ENCODE peak calls at places on chromosomes 2 and 18, in eight cellular contexts. Q is ovary, N is left ventricle myocardium inferior, F is IMR-90, B is mucosa of descending colon, C is right lobe of liver, D is right atrium auricular region, Z is psoas muscle. I is an unnamed sample.

GRCh38 chr18:28267276-28267675 is 90.3 kb upstream of the CDH2 start:
- DNase-seq in C (no peak), F (no peak), B (no peak), Q (no peak), D (no peak), N (no peak), Z (no peak), I (no peak)

GRCh38 chr2:193861557-193861956 is 1666.8 kb upstream of the TMEFF2 start:
- DNase-seq in B (no peak), C (no peak), D (no peak), F (no peak), N (no peak), Z (no peak), Q (no peak), I (no peak)

GRCh38 chr2:223744580-223744979 is 92.8 kb downstream of the AP1S3 start:
- DNase-seq in B (no peak), F (peak; percentile 43), Q (no peak), Z (no peak), C (no peak), N (no peak), D (no peak), I (peak; percentile 90)

GRCh38 chr2:206936456-206937222 is 2.7 kb upstream of the CPO start:
- DNase-seq in D (no peak), C (no peak), Z (no peak), N (no peak), Q (no peak), B (no peak), F (no peak), I (no peak)

GRCh38 chr2:182952741-182953450 is 85.4 kb downstream of the NCKAP1 start:
- DNase-seq in F (peak; percentile 82), B (no peak), D (no peak), Q (no peak), Z (no peak), C (no peak), N (no peak), I (no peak)

GRCh38 chr2:74873041-74873440 is 39.1 kb downstream of the HK2 start:
- DNase-seq in B (no peak), D (no peak), C (no peak), Z (no peak), F (no peak), Q (no peak), N (no peak), I (no peak)

GRCh38 chr2:27494284-27494943 is 586 bp downstream of the FNDC4 start:
- DNase-seq in C (peak; percentile 87), Q (no peak), F (peak; percentile 20), Z (peak; percentile 75), B (peak; percentile 40), D (peak; percentile 85), N (peak; percentile 18), I (no peak)

GRCh38 chr18:24459772-24460171 is 665 bp upstream of the HRH4 start:
- DNase-seq in N (no peak), D (no peak), Z (no peak), B (no peak), C (no peak), Q (no peak), F (no peak), I (no peak)

GRCh38 chr2:72235497-72236413 is 88.1 kb upstream of the CYP26B1 start:
- DNase-seq in B (no peak), C (no peak), D (no peak), Z (no peak), N (no peak), F (no peak), Q (no peak), I (no peak)

GRCh38 chr2:212956665-212957064 is 194.7 kb downstream of the IKZF2 start:
- DNase-seq in Z (no peak), F (no peak), C (no peak), Q (no peak), D (no peak), B (no peak), N (no peak), I (no peak)

GRCh38 chr2:71910277-71910676 is 237.4 kb downstream of the CYP26B1 start:
- DNase-seq in F (no peak), N (no peak), C (no peak), Z (no peak), B (no peak), Q (no peak), D (no peak), I (no peak)

GRCh38 chr2:150911766-150912280 is 349.8 kb downstream of the RBM43 start:
- DNase-seq in B (no peak), N (peak; percentile 35), C (peak; percentile 43), F (peak; percentile 95), Z (peak; percentile 75), Q (peak; percentile 83), D (peak; percentile 92), I (peak; percentile 35)
- TF ChIP-seq CTCF in B (no peak), N (peak; percentile 39), C (peak; percentile 34), F (peak; percentile 54), Z (peak; percentile 16), Q (no peak), D (no peak), I (no peak)

GRCh38 chr2:241033994-241034393 is 35.6 kb downstream of the SNED1 start:
- DNase-seq in Z (no peak), F (no peak), B (no peak), Q (no peak), N (no peak), C (no peak), D (peak; percentile 9), I (no peak)

GRCh38 chr2:241033346-241033987 is 35.0 kb downstream of the SNED1 start:
- DNase-seq in Z (no peak), B (no peak), C (no peak), F (no peak), N (no peak), Q (no peak), D (peak; percentile 38), I (no peak)

GRCh38 chr2:241035818-241036396 is 37.5 kb downstream of the SNED1 start:
- DNase-seq in D (peak; percentile 42), N (no peak), F (no peak), Q (no peak), C (no peak), Z (no peak), B (no peak), I (no peak)

GRCh38 chr2:241035142-241035817 is 36.9 kb downstream of the SNED1 start:
- DNase-seq in F (no peak), C (no peak), Q (no peak), Z (no peak), B (no peak), N (no peak), D (peak; percentile 11), I (no peak)

GRCh38 chr2:241034490-241035141 is 36.2 kb downstream of the SNED1 start:
- DNase-seq in C (no peak), D (peak; percentile 34), F (no peak), N (no peak), B (no peak), Z (peak; percentile 46), Q (no peak), I (no peak)
- H3K36me3 ChIP-seq in C (peaks cover 9% of the 10 kb centered on the region), D (peaks cover 8% of the 10 kb centered on the region), F (peaks cover 16% of the 10 kb centered on the region), N (peaks cover 41% of the 10 kb centered on the region), B (no peaks in the 10 kb centered on the region), Z (no peaks in the 10 kb centered on the region), Q (no peaks in the 10 kb centered on the region), I (no peaks in the 10 kb centered on the region)

DNA sequence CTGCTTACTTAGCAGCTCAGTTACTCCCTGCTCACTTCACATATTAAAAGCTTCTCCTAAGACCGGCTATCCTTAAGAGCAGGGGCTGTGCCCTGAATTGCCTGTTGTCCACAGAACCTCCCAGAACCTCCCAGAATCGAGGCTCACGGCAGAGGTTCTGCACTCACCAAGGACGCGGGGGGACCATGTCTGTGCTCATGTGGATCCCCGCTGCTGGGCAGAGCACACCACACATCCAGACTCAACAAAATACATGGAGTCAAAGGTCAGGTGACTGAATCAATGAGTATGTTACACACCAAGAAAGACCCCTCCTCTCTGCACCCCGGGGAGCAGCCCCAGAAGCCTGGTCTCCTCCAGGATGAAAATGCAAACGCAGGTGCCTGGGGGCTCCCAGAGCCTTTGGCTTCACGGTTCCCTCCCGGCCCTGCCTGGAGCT is 149.0 kb downstream of the MBP start:
- DNase-seq in B (no peak), F (no peak), Z (no peak), N (no peak), Q (no peak), C (no peak), D (no peak), I (no peak)
- TF ChIP-seq CTCF in B (no peak), F (no peak), Z (no peak), N (peak; percentile 4), Q (no peak), C (no peak), D (no peak), I (no peak)

DNA sequence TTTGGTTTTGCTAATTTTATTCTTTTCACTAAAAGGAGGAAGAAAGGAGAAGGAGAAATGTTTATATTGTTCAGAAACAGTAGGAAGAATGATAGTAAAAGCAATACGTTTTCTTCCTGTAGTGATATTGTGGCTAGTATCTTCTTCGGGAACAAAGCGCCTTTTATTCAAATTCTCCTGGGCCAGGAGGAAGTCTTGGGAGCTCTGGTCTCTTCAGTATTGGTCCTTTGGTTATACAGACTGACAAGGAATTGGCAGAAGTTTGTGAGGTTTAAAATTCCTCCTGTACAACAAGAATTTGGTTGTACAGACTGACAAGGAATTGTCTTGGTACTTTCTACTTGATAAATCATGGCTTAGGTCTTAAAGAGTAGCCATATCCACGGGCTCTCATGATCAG is 9.9 kb downstream of the GIGYF2 start:
- DNase-seq in Q (no peak), D (no peak), Z (no peak), C (no peak), B (no peak), F (no peak), N (no peak), I (no peak)
- H3K36me3 ChIP-seq in Q (no peaks in the 10 kb centered on the region), D (peaks cover 20% of the 10 kb centered on the region), Z (peaks cover 10% of the 10 kb centered on the region), C (peaks cover 39% of the 10 kb centered on the region), B (no peaks in the 10 kb centered on the region), F (peaks cover 28% of the 10 kb centered on the region), N (peaks cover 57% of the 10 kb centered on the region), I (no peaks in the 10 kb centered on the region)

I was measured in Caco-2.